ENCODE peak calls at places on chromosomes 2 and 18, in four cellular contexts. One of them, this sample, is unnamed.

GRCh38 chr2:118557016-118557415 is 290.4 kb downstream of the EN1 start:
- DNase-seq in GM12878: no peak
- DNase-seq in K562: no peak
- DNase-seq in HepG2: no peak
- DNase-seq in this sample: no peak

GRCh38 chr2:232328516-232329460 is 49.8 kb upstream of the ALPP start:
- DNase-seq in GM12878: no peak
- DNase-seq in K562: no peak
- DNase-seq in HepG2: no peak
- DNase-seq in this sample: no peak

GRCh38 chr2:27664245-27664574 is 521 bp downstream of the SLC4A1AP start:
- DNase-seq in GM12878: no peak
- DNase-seq in K562: no peak
- DNase-seq in HepG2: no peak
- DNase-seq in this sample: no peak

GRCh38 chr2:232480201-232481190 is 7.1 kb downstream of the ECEL1 start:
- DNase-seq in GM12878: no peak
- DNase-seq in K562: peak
- DNase-seq in HepG2: no peak
- DNase-seq in this sample: no peak

GRCh38 chr2:195660265-195660890 is 3.4 kb downstream of the SLC39A10 start:
- DNase-seq in GM12878: no peak
- DNase-seq in K562: peak
- DNase-seq in HepG2: peak
- DNase-seq in this sample: no peak

GRCh38 chr2:174868916-174869315 is 104.6 kb upstream of the CHRNA1 start:
- DNase-seq in GM12878: no peak
- DNase-seq in K562: no peak
- DNase-seq in HepG2: peak
- DNase-seq in this sample: no peak

GRCh38 chr18:9787126-9787525 is 79.0 kb downstream of the RAB31 start:
- DNase-seq in GM12878: no peak
- DNase-seq in K562: no peak
- DNase-seq in HepG2: no peak
- DNase-seq in this sample: no peak

GRCh38 chr2:1543776-1544477 is 130.7 kb downstream of the TPO start:
- DNase-seq in GM12878: no peak
- DNase-seq in K562: no peak
- DNase-seq in HepG2: no peak
- DNase-seq in this sample: no peak

GRCh38 chr2:172985139-172985874 is 90.3 kb upstream of the MAP3K20 start:
- DNase-seq in GM12878: no peak
- DNase-seq in K562: no peak
- DNase-seq in HepG2: no peak
- DNase-seq in this sample: no peak

GRCh38 chr18:51340332-51340731 is 142.9 kb upstream of the MEX3C start:
- DNase-seq in GM12878: no peak
- DNase-seq in K562: no peak
- DNase-seq in HepG2: no peak
- DNase-seq in this sample: no peak

GRCh38 chr2:182952741-182953450 is 85.4 kb downstream of the NCKAP1 start:
- DNase-seq in GM12878: no peak
- DNase-seq in K562: no peak
- DNase-seq in HepG2: no peak
- DNase-seq in this sample: no peak

GRCh38 chr2:36618381-36618780 is 20.4 kb upstream of the FEZ2 start:
- DNase-seq in GM12878: peak
- DNase-seq in K562: peak
- DNase-seq in HepG2: peak
- DNase-seq in this sample: peak

GRCh38 chr2:63486861-63487290 is 101.4 kb downstream of the WDPCP start:
- DNase-seq in GM12878: no peak
- DNase-seq in K562: no peak
- DNase-seq in HepG2: no peak
- DNase-seq in this sample: no peak

GRCh38 chr2:26846881-26847662 is 860 bp upstream of the DPYSL5 start:
- DNase-seq in GM12878: no peak
- DNase-seq in K562: peak
- DNase-seq in HepG2: no peak
- DNase-seq in this sample: no peak

GRCh38 chr2:217905395-217905794 is 97.4 kb downstream of the TNS1 start:
- DNase-seq in GM12878: no peak
- DNase-seq in K562: no peak
- DNase-seq in HepG2: no peak
- DNase-seq in this sample: no peak

GRCh38 chr2:58428553-58429284 is 187.6 kb upstream of the FANCL start:
- DNase-seq in GM12878: no peak
- DNase-seq in K562: no peak
- DNase-seq in HepG2: no peak
- DNase-seq in this sample: peak

GRCh38 chr18:11960743-11961380 is 20.4 kb upstream of the IMPA2 start:
- DNase-seq in GM12878: no peak
- DNase-seq in K562: peak
- DNase-seq in HepG2: no peak
- DNase-seq in this sample: no peak

GRCh38 chr2:19806131-19806530 is 95.7 kb downstream of the TTC32 start:
- DNase-seq in GM12878: no peak
- DNase-seq in K562: no peak
- DNase-seq in HepG2: no peak
- DNase-seq in this sample: no peak

GRCh38 chr18:12777543-12777942 is 74.7 kb downstream of the PSMG2 start:
- DNase-seq in GM12878: no peak
- DNase-seq in K562: no peak
- DNase-seq in HepG2: no peak
- DNase-seq in this sample: no peak

GRCh38 chr2:176098366-176099158 is 1.0 kb upstream of the HOXD12 start:
- DNase-seq in GM12878: no peak
- DNase-seq in K562: no peak
- DNase-seq in HepG2: no peak
- DNase-seq in this sample: peak

GRCh38 chr2:70396589-70396988 is 94.7 kb upstream of the FAM136A start:
- DNase-seq in GM12878: no peak
- DNase-seq in K562: no peak
- DNase-seq in HepG2: no peak
- DNase-seq in this sample: no peak

GRCh38 chr18:79685971-79686370 is 6.4 kb downstream of the CTDP1 start:
- DNase-seq in GM12878: no peak
- DNase-seq in K562: no peak
- DNase-seq in HepG2: no peak
- DNase-seq in this sample: no peak

GRCh38 chr2:120344991-120345975 is 653 bp upstream of the INHBB start:
- DNase-seq in GM12878: no peak
- DNase-seq in K562: no peak
- DNase-seq in HepG2: no peak
- DNase-seq in this sample: no peak

GRCh38 chr2:128608911-128609880 is 290.5 kb upstream of the HS6ST1 start:
- DNase-seq in GM12878: no peak
- DNase-seq in K562: no peak
- DNase-seq in HepG2: no peak
- DNase-seq in this sample: no peak

GRCh38 chr2:86393521-86394490 is 47.4 kb upstream of the KDM3A start:
- DNase-seq in GM12878: no peak
- DNase-seq in K562: no peak
- DNase-seq in HepG2: no peak
- DNase-seq in this sample: no peak

GRCh38 chr2:205047273-205047839 is 502.1 kb downstream of the PARD3B start:
- DNase-seq in GM12878: no peak
- DNase-seq in K562: no peak
- DNase-seq in HepG2: no peak
- DNase-seq in this sample: peak

GRCh38 chr2:260507-261161 is 3.2 kb downstream of the SH3YL1 start:
- DNase-seq in GM12878: no peak
- DNase-seq in K562: no peak
- DNase-seq in HepG2: peak
- DNase-seq in this sample: no peak

GRCh38 chr2:216829533-216829932 is 30.3 kb downstream of the TNP1 start:
- DNase-seq in GM12878: no peak
- DNase-seq in K562: no peak
- DNase-seq in HepG2: no peak
- DNase-seq in this sample: no peak

GRCh38 chr18:31064130-31064529 is 21.6 kb upstream of the DSC3 start:
- DNase-seq in GM12878: peak
- DNase-seq in K562: no peak
- DNase-seq in HepG2: no peak
- DNase-seq in this sample: no peak

GRCh38 chr18:22551536-22552151 is 133.9 kb upstream of the CTAGE1 start:
- DNase-seq in GM12878: no peak
- DNase-seq in K562: no peak
- DNase-seq in HepG2: no peak
- DNase-seq in this sample: no peak

GRCh38 chr2:175892046-175892445 is 110.0 kb downstream of the LNPK start:
- DNase-seq in GM12878: no peak
- DNase-seq in K562: no peak
- DNase-seq in HepG2: no peak
- DNase-seq in this sample: no peak

GRCh38 chr2:121793816-121794215 is 38.4 kb downstream of the TSN start:
- DNase-seq in GM12878: no peak
- DNase-seq in K562: no peak
- DNase-seq in HepG2: no peak
- DNase-seq in this sample: no peak

DNA sequence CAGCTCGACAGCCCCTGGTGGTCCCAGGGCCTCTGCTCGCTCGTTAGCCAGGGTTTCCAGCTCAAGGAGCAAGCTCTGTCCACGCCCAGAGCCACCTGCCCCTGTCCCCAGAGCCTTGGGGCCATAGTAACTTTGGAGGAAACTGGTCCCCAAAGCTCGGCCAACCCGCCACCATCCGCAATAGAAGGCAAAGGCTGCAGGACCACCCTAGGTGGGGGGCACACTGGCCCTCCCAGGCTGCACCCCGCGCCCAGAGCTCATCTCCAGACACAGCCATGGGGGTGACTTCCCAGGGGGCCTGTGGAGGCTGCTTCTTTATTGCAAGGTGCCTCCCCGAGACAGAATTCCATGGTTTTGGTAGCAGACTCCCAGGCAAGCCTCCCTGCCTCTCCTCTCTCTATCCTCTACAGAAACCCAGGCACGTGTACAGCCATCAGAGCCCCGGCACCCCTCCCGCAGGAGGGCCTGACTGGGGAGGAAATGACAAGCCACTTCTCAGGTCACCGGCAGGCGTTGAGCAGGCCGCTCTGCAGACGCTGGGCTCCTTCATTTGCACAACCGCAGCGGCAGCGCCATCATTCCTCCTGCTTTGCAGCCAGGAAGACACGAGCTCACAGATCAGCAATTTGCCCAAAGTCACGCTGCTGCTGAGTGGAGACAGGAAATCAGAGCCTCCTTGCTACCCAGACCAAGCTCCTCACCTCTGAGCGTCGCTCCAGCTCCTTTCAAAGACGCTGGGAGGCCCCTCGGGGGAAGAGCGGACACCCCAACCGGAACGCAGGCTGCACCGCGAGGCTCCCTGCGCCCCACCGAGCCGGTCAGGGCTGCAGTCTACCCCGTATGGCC is 80.2 kb downstream of the NDUFA10 start:
- DNase-seq in GM12878: no peak
- DNase-seq in K562: no peak
- DNase-seq in HepG2: no peak
- DNase-seq in this sample: no peak
- TF ChIP-seq ZNF274 in GM12878: no peak
- TF ChIP-seq ZNF274 in K562: no peak
- TF ChIP-seq ZNF274 in HepG2: no peak
- TF ChIP-seq ZNF274 in this sample: no peak

GRCh38 chr18:55244520-55244919 is 285.3 kb upstream of the CCDC68 start:
- DNase-seq in GM12878: no peak
- DNase-seq in K562: no peak
- DNase-seq in HepG2: no peak
- DNase-seq in this sample: no peak

GRCh38 chr18:55246278-55246677 is 287.0 kb upstream of the CCDC68 start:
- DNase-seq in GM12878: no peak
- DNase-seq in K562: no peak
- DNase-seq in HepG2: no peak
- DNase-seq in this sample: no peak

GRCh38 chr18:55248497-55248896 is 289.2 kb upstream of the CCDC68 start:
- DNase-seq in GM12878: no peak
- DNase-seq in K562: no peak
- DNase-seq in HepG2: no peak
- DNase-seq in this sample: no peak

GRCh38 chr18:55245200-55245599 is 285.9 kb upstream of the CCDC68 start:
- DNase-seq in GM12878: no peak
- DNase-seq in K562: no peak
- DNase-seq in HepG2: no peak
- DNase-seq in this sample: no peak

GRCh38 chr18:55247032-55247431 is 287.8 kb upstream of the CCDC68 start:
- DNase-seq in GM12878: no peak
- DNase-seq in K562: no peak
- DNase-seq in HepG2: no peak
- DNase-seq in this sample: no peak
- TF ChIP-seq GABPA in GM12878: no peak
- TF ChIP-seq GABPA in K562: no peak
- TF ChIP-seq GABPA in HepG2: no peak
- TF ChIP-seq GABPA in this sample: no peak

GRCh38 chr2:159065313-159065712 is 96.9 kb downstream of the TANC1 start:
- DNase-seq in GM12878: no peak
- DNase-seq in K562: no peak
- DNase-seq in HepG2: no peak
- DNase-seq in this sample: no peak
- TF ChIP-seq ZNF274 in GM12878: no peak
- TF ChIP-seq ZNF274 in K562: no peak
- TF ChIP-seq ZNF274 in HepG2: no peak
- TF ChIP-seq ZNF274 in this sample: no peak

GRCh38 chr2:213021971-213022899 is 129.2 kb downstream of the IKZF2 start:
- DNase-seq in GM12878: peak
- DNase-seq in K562: no peak
- DNase-seq in HepG2: no peak
- DNase-seq in this sample: no peak
- TF ChIP-seq GABPA in GM12878: peak
- TF ChIP-seq GABPA in K562: no peak
- TF ChIP-seq GABPA in HepG2: no peak
- TF ChIP-seq GABPA in this sample: no peak

GRCh38 chr2:194304191-194304590 is 1352.8 kb upstream of the SLC39A10 start:
- DNase-seq in GM12878: no peak
- DNase-seq in K562: no peak
- DNase-seq in HepG2: no peak
- DNase-seq in this sample: no peak

DNA sequence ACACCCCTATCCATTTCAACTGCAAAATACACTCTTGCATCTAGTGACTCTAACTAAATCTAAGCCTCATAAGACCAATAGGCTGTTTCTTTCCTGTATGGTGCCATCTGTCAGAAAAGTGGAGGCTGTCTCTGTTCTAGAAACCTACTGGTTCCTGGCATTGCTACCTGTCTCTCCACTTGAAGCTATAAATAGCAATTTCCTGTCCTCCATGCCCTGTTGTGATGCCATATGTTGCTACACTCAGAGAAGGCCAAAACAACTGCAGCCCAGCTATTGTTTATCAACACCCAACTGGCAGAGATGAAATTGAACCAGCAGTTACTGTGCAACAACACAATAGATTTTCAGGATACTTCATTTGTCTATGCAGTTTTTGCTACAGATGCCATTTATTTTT is 1355.1 kb upstream of the SLC39A10 start:
- DNase-seq in GM12878: no peak
- DNase-seq in K562: no peak
- DNase-seq in HepG2: no peak
- DNase-seq in this sample: no peak
- TF ChIP-seq ZNF274 in GM12878: no peak
- TF ChIP-seq ZNF274 in K562: no peak
- TF ChIP-seq ZNF274 in HepG2: no peak
- TF ChIP-seq ZNF274 in this sample: no peak

This sample was measured in H1.